ENCODE peak calls at places on chromosomes 12 and 14, in nine cellular contexts. I is CD4-positive, CD25-positive, alpha-beta regulatory T cell; Y is NCI-H510A treated with DMSO at 0.1 percent for 48 hours; D is activated B cell treated with CpG ODN at 0.5 μM for 24 hours; E is neuronal stem cell; Q is activated CD4-positive, alpha-beta T cell treated with anti-CD3 and anti-CD28 coated beads, Interleukin-2, amount 50 U/mL, for 1 hour; R is progenitor cell of endocrine pancreas; F is fibroblast of the conjunctiva; M is left ventricle myocardium superior. J is an unnamed sample.

GRCh38 chr14:32697704-32698103 is 241.0 kb upstream of the NPAS3 start:
- DNase-seq in Y (no peak), E (no peak), R (no peak), I (no peak), Q (no peak), D (no peak), F (no peak), M (no peak), J (no peak)

GRCh38 chr12:65232490-65233077 is 45.9 kb upstream of the MSRB3 start:
- DNase-seq in D (no peak), E (no peak), Q (no peak), F (peak), Y (peak), M (no peak), R (no peak), I (peak), J (no peak)

GRCh38 chr14:49692191-49692757 is 646 bp upstream of the KLHDC1 start:
- DNase-seq in E (no peak), M (no peak), D (no peak), Y (peak), F (no peak), Q (no peak), R (no peak), I (no peak), J (no peak)

GRCh38 chr12:27549801-27550652 is 26.0 kb downstream of the PPFIBP1 start:
- DNase-seq in R (no peak), Q (no peak), Y (peak), E (no peak), M (peak), D (no peak), I (no peak), F (peak), J (peak)

GRCh38 chr14:93619176-93619793 is 169.0 kb downstream of the PRIMA1 start:
- DNase-seq in E (peak), M (no peak), I (no peak), Q (no peak), F (peak), Y (peak), R (peak), D (no peak), J (peak)

GRCh38 chr14:106129274-106129673 is 602.9 kb downstream of the TMEM121 start:
- DNase-seq in Y (no peak), M (no peak), D (no peak), I (no peak), R (no peak), E (no peak), Q (no peak), F (no peak), J (peak)

GRCh38 chr12:56197921-56198635 is 8.8 kb upstream of the SMARCC2 start:
- DNase-seq in D (no peak), M (no peak), E (no peak), I (no peak), F (no peak), Q (no peak), Y (no peak), R (no peak), J (no peak)

GRCh38 chr14:61026523-61026922 is 45.5 kb downstream of the SLC38A6 start:
- DNase-seq in Q (no peak), D (no peak), Y (no peak), I (no peak), M (no peak), E (no peak), R (no peak), F (no peak), J (no peak)